ENCODE peak calls at places on chromosomes 2 and 18, in six cellular contexts. C is A549; W is adrenal gland; A is neuronal stem cell; M is naive thymus-derived CD4-positive, alpha-beta T cell; F is keratinocyte. D is an unnamed sample. For H3K4me1, the result is how much of the 10 kb centered on the place peaks cover.

GRCh38 chr2:108579631-108580030 is 45.4 kb downstream of the LIMS1 start:
- DNase-seq in C (peak), M (no peak), W (no peak), F (no peak), A (no peak), D (no peak)

GRCh38 chr2:96962567-96963203 is 23.7 kb downstream of the FAM178B start:
- DNase-seq in W (no peak), A (no peak), F (no peak), C (no peak), M (peak), D (no peak)

GRCh38 chr2:64797881-64798590 is 144.3 kb upstream of the SERTAD2 start:
- DNase-seq in W (no peak), A (no peak), C (no peak), M (no peak), F (no peak), D (no peak)

GRCh38 chr2:190714958-190715357 is 66.1 kb downstream of the NAB1 start:
- DNase-seq in F (peak), W (no peak), A (no peak), M (no peak), C (no peak), D (no peak)

GRCh38 chr2:207046642-207047213 is 107.4 kb downstream of the CPO start:
- DNase-seq in C (peak), M (peak), W (no peak), A (no peak), F (no peak), D (no peak)

GRCh38 chr2:174485763-174486613 is 841 bp downstream of the GPR155 start:
- DNase-seq in W (peak), F (no peak), M (peak), C (no peak), A (no peak), D (peak)

GRCh38 chr2:144332356-144333143 is 187.4 kb downstream of the ZEB2 start:
- DNase-seq in M (peak), F (no peak), C (peak), W (peak), A (peak), D (peak)

GRCh38 chr18:74499633-74500032 is 3.5 kb downstream of the CNDP2 start:
- DNase-seq in F (peak), A (no peak), W (peak), M (no peak), C (no peak), D (no peak)

GRCh38 chr2:156537147-156537546 is 101.0 kb downstream of the GPD2 start:
- DNase-seq in A (no peak), W (no peak), M (no peak), C (no peak), F (no peak), D (no peak)

GRCh38 chr2:102051659-102052366 is 60.1 kb downstream of the IL1R2 start:
- DNase-seq in A (no peak), C (no peak), M (no peak), W (no peak), F (no peak), D (no peak)

GRCh38 chr2:125405816-125406215 is 1250.1 kb upstream of the GYPC start:
- DNase-seq in A (no peak), W (peak), F (peak), M (no peak), C (peak), D (no peak)

GRCh38 chr2:222360997-222361396 is 62.2 kb upstream of the PAX3 start:
- DNase-seq in W (no peak), C (no peak), M (no peak), F (no peak), A (no peak), D (no peak)

GRCh38 chr18:22290004-22290403 is 120.6 kb downstream of the GATA6 start:
- DNase-seq in A (no peak), W (no peak), F (no peak), C (no peak), M (no peak), D (no peak)

GRCh38 chr2:47771211-47771610 is 11.7 kb upstream of the MSH6 start:
- DNase-seq in M (no peak), W (peak), C (peak), F (peak), A (no peak), D (peak)

GRCh38 chr2:190809876-190810525 is 70.6 kb upstream of the GLS start:
- DNase-seq in M (no peak), W (no peak), C (no peak), A (no peak), F (no peak), D (no peak)

GRCh38 chr2:129061079-129061785 is 742.6 kb upstream of the HS6ST1 start:
- DNase-seq in W (no peak), F (no peak), M (no peak), A (no peak), C (no peak), D (no peak)

GRCh38 chr2:131040661-131041401 is 52.4 kb downstream of the FAM168B start:
- DNase-seq in W (peak), A (no peak), M (peak), C (no peak), F (no peak), D (no peak)

GRCh38 chr2:31239842-31240198 is 5.9 kb downstream of the EHD3 start:
- DNase-seq in W (no peak), F (no peak), M (no peak), C (no peak), A (no peak), D (no peak)

GRCh38 chr2:199431748-199432213 is 26.0 kb downstream of the SATB2 start:
- DNase-seq in M (no peak), F (no peak), W (no peak), C (peak), A (no peak), D (no peak)

GRCh38 chr2:17594533-17595391 is 54.3 kb downstream of the VSNL1 start:
- DNase-seq in C (no peak), W (no peak), F (no peak), A (no peak), M (no peak), D (no peak)

GRCh38 chr2:129189617-129190016 is 789.8 kb upstream of the RAB6C start:
- DNase-seq in F (no peak), W (no peak), C (no peak), A (no peak), M (no peak), D (no peak)

GRCh38 chr2:162300271-162300670 is 18.2 kb downstream of the IFIH1 start:
- DNase-seq in M (no peak), F (no peak), C (no peak), A (no peak), W (no peak), D (no peak)
- H3K4me3 ChIP-seq in M (no peak), F (no peak), C (no peak), A (no peak), W (no peak), D (no peak)

DNA sequence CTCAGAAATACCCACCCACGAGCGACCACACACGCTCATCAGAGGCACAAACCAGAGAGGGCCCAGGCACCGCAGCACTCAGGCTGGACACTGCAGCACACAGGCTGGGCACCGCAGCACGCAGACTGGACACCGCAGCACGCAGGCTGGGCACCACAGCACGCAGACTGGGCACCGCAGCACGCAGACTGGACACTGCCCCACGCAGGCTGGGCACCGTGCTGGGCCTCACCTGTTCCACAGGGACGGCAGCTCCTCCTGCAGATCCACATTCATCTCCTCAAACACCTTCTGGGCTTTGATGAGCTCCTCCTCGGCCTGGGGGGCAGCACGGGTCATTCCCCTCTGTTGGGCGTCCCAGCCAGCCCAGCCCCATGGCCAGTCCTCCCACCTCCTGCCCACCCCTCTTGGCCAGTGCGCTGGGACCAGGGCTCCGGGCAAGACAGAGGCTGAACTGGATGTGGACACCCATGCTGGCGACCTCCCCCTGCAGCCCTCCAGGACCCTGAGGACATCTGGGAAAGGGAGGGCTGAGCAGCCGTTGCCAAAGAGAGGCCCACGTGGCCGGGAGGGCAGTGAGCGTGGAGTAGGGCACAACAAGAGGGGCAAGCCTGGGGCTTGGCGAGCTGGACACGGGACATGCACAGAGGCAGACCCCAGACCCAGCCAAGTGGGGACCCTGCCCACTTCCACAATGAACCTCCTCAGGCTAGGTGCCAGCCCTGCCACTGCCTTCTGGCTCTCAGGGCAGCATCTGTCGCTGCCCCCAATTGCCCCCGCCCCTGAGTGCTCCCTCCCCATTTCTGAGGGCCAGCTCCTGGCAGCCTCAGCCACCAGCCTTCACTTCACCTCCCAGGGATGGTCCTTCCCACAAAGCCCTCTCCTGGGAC is 43.0 kb downstream of the BIN1 start:
- DNase-seq in M (no peak), W (no peak), F (no peak), C (no peak), A (no peak), D (no peak)
- H3K4me1 ChIP-seq in M (under half), W (under half), F (under half), C (under half), A (under half), D (under half)

GRCh38 chr2:66582975-66583842 is 148.3 kb downstream of the MEIS1 start:
- DNase-seq in M (no peak), F (no peak), W (peak), A (no peak), C (no peak), D (no peak)

GRCh38 chr2:66584011-66584410 is 149.1 kb downstream of the MEIS1 start:
- DNase-seq in C (no peak), M (no peak), F (no peak), W (peak), A (no peak), D (no peak)

GRCh38 chr2:66581461-66582363 is 146.8 kb downstream of the MEIS1 start:
- DNase-seq in W (peak), F (no peak), M (no peak), A (no peak), C (no peak), D (no peak)

GRCh38 chr2:66580343-66580954 is 145.5 kb downstream of the MEIS1 start:
- DNase-seq in W (no peak), A (no peak), C (no peak), F (no peak), M (no peak), D (no peak)

GRCh38 chr2:66582364-66582974 is 147.5 kb downstream of the MEIS1 start:
- DNase-seq in W (no peak), M (no peak), C (no peak), F (no peak), A (no peak), D (no peak)
- H3K4me3 ChIP-seq in W (no peak), M (no peak), C (no peak), F (no peak), A (no peak), D (no peak)

DNA sequence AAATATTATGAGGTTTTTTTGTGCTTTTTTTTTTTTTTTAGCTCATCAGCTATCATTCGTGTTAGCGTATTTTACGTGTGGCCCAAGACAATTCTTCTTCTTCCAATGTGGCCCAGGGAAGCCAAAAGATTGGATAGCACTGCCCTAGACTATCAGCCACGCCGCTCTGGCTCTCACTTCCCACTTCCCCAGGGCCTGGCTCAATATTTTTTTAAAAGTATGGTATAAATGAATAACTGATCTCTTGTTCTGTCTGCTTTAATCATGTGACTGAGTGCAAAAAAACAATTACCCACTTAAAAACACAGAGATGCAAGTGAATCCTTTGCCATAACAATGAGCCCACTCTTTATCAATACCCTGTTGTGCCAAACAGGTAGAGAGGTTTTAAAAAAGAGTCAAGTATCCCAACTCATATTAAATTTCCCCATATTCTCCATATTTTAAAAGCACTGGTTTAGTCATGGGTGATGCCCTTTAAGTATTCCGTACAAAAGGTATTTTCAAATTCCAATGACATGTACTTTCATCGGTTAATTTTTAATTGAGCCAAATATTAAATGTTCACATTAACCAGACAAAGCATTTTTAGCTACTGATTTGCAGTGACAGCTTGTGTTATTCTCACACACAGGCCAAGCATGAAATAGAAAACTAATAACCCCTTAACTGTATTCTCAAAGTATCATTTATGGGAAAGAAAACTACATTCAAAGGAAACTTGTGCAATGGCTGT is 12.6 kb downstream of the BCL2 start:
- DNase-seq in F (no peak), A (no peak), C (no peak), W (no peak), M (no peak), D (no peak)
- H3K4me1 ChIP-seq in F (under half), A (under half), C (under half), W (under half), M (half or more), D (under half)

DNA sequence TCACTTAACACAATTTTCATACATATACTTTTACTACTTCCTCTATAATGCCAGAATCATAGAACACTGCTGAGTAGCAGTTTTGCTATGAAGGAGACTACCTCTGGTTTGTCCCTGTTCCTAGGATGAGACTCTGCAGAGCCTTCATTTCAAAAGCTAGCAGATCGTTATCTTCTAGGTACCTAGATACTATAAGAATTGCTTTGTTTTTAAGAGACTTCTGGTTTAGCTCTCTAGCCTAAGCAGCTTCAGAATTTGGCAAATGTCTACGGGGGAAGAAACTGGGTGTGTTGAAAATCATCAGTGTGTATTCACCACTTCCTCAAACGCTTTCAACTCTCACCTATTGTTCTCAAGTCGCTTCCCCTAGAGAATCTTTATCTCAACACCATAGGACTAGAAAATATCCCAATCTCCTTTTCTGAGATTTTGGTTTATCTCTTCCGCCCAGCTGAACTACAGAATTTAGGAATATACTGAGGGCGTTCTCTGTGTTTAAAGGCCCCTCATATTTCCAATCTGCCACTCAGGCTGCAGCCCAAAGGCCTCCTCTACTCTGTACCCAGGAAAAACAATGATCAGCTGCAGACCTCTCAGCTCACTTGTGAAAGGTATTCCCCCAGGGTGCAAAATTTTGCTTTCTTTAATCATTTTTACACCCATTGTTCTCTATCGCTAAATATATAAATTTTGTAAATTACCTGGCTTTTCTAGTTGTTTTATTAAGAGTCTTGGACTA is 28.7 kb downstream of the SMAD2 start:
- DNase-seq in F (no peak), W (no peak), M (peak), A (no peak), C (no peak), D (no peak)
- H3K4me3 ChIP-seq in F (no peak), W (no peak), M (peak), A (no peak), C (no peak), D (no peak)

GRCh38 chr2:159015823-159016222 is 47.4 kb downstream of the TANC1 start:
- DNase-seq in W (no peak), M (no peak), C (no peak), F (no peak), A (no peak), D (no peak)
- H3K4me1 ChIP-seq in W (under half), M (under half), C (under half), F (under half), A (under half), D (under half)

D was measured in HAP-1.